ENCODE peak calls at places on chromosomes 2 and 18, in nine cellular contexts. C is HCT116, S is fibroblast of lung, P is GM12878, A is astrocyte, G is GM23248, Z is hepatocyte, J is PC-3, B is PC-9. V is an unnamed sample.

GRCh38 chr2:219041252-219041651 is at the start of gene CFAP65:
- DNase-seq in B (no peak), P (no peak), S (peak; percentile 49), J (peak; percentile 52), G (peak; percentile 70), C (peak; percentile 34), A (peak; percentile 34), Z (peak; percentile 53), V (peak; percentile 46)

GRCh38 chr2:15677141-15677911 is 85.7 kb downstream of the DDX1 start:
- DNase-seq in Z (no peak), C (no peak), P (no peak), A (no peak), J (no peak), S (no peak), G (no peak), B (no peak), V (no peak)

GRCh38 chr2:233195027-233195426 is 56.4 kb upstream of the ATG16L1 start:
- DNase-seq in G (no peak), B (no peak), Z (no peak), P (no peak), C (no peak), J (no peak), A (no peak), S (no peak), V (no peak)

GRCh38 chr2:141137121-141137693 is 993.6 kb downstream of the LRP1B start:
- DNase-seq in G (no peak), C (no peak), B (no peak), S (no peak), J (no peak), P (no peak), A (no peak), Z (no peak), V (no peak)

GRCh38 chr2:27205206-27205605 is 6.6 kb upstream of the ATRAID start:
- DNase-seq in A (no peak), B (no peak), C (no peak), P (no peak), Z (no peak), S (no peak), J (no peak), G (no peak), V (no peak)

GRCh38 chr2:207767461-207768167 is 2.1 kb downstream of the FZD5 start:
- DNase-seq in G (peak; percentile 16), B (peak; percentile 21), J (peak; percentile 65), P (no peak), Z (peak; percentile 67), A (no peak), S (peak; percentile 33), C (no peak), V (peak; percentile 48)

GRCh38 chr2:58973831-58974281 is 732.7 kb upstream of the FANCL start:
- DNase-seq in C (no peak), B (no peak), P (no peak), A (peak; percentile 2), G (no peak), J (no peak), Z (peak; percentile 20), S (peak; percentile 25), V (no peak)

GRCh38 chr18:48018806-48019295 is 88.4 kb upstream of the SMAD2 start:
- DNase-seq in P (no peak), C (no peak), A (no peak), J (peak; percentile 4), B (no peak), G (no peak), S (no peak), Z (no peak), V (peak; percentile 26)

GRCh38 chr18:32629292-32629691 is 143.5 kb downstream of the KLHL14 start:
- DNase-seq in G (no peak), Z (no peak), A (no peak), S (no peak), J (no peak), P (no peak), C (no peak), B (no peak), V (no peak)

GRCh38 chr2:191023235-191023679 is 9.3 kb upstream of the STAT1 start:
- DNase-seq in G (no peak), C (no peak), P (no peak), B (no peak), A (no peak), S (no peak), J (no peak), Z (no peak), V (no peak)

GRCh38 chr2:43129254-43129653 is 97.2 kb downstream of the ZFP36L2 start:
- DNase-seq in P (no peak), G (no peak), C (no peak), B (no peak), A (no peak), J (no peak), Z (no peak), S (no peak), V (no peak)

GRCh38 chr2:151757861-151758260 is 23.6 kb upstream of the NEB start:
- DNase-seq in J (no peak), C (no peak), P (no peak), A (no peak), S (no peak), B (no peak), G (no peak), Z (no peak), V (no peak)

GRCh38 chr18:45856526-45856925 is 31.1 kb downstream of the SIGLEC15 start:
- DNase-seq in B (no peak), C (no peak), S (peak; percentile 81), G (peak; percentile 77), J (no peak), A (peak; percentile 79), P (no peak), Z (no peak), V (no peak)

GRCh38 chr18:58847383-58848071 is 17.1 kb upstream of the ZNF532 start:
- DNase-seq in J (no peak), Z (no peak), S (no peak), A (no peak), B (no peak), P (no peak), C (no peak), G (no peak), V (no peak)

GRCh38 chr2:239919779-239920545 is 105.2 kb downstream of the NDUFA10 start:
- DNase-seq in A (no peak), B (no peak), G (no peak), S (no peak), C (no peak), Z (no peak), P (no peak), J (no peak), V (no peak)
- H3K27ac ChIP-seq in A (no peak overlapping the region), B (no peak overlapping the region), G (no peak overlapping the region), S (no peak overlapping the region), C (no peak overlapping the region), Z (no peak overlapping the region), P (no peak overlapping the region), J (no peak overlapping the region), V (no peak overlapping the region)

DNA sequence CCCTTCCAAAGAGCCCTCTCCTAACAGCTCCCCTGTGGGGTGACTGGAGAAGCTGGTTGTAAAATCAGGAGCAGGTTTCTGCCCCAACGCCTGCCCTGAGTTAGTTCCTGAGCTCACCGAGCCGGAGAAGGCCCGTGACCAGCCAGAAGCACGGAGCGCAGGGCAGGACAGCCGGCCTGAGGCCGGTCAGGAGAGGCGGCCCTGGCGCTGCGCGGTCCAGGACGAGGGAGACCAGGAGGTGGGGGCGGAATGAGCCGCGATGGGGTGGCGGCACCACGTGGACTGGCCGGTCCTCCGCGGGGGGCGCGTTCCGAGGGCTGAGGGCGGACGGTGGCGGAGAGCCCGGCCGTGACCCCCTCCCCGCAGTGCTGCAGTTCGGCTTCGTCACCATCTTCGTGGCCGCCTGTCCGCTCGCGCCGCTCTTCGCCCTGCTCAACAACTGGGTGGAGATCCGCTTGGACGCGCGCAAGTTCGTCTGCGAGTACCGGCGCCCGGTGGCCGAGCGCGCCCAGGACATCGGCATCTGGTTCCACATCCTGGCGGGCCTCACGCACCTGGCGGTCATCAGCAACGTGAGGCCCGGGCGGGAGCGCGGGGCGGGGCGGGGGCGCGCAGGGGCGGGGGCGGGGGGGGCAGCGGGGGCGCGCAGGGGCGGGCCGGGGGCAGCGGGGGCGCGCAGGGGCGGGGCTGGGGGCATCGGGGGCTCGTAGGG is 29.0 kb downstream of the ANO7 start:
- DNase-seq in G (peak; percentile 88), P (no peak), J (peak; percentile 33), C (no peak), A (peak; percentile 66), B (peak; percentile 86), Z (peak; percentile 86), S (peak; percentile 79), V (peak; percentile 54)
- H3K4me2 ChIP-seq in G (peak overlapping the region; percentile 62), P (peak overlapping the region; percentile 58), J (peak overlapping the region; percentile 77), C (no peak overlapping the region), A (peak overlapping the region; percentile 79), B (peak overlapping the region; percentile 70), Z (peak overlapping the region; percentile 91), S (peak overlapping the region; percentile 80), V (peak overlapping the region; percentile 100)

DNA sequence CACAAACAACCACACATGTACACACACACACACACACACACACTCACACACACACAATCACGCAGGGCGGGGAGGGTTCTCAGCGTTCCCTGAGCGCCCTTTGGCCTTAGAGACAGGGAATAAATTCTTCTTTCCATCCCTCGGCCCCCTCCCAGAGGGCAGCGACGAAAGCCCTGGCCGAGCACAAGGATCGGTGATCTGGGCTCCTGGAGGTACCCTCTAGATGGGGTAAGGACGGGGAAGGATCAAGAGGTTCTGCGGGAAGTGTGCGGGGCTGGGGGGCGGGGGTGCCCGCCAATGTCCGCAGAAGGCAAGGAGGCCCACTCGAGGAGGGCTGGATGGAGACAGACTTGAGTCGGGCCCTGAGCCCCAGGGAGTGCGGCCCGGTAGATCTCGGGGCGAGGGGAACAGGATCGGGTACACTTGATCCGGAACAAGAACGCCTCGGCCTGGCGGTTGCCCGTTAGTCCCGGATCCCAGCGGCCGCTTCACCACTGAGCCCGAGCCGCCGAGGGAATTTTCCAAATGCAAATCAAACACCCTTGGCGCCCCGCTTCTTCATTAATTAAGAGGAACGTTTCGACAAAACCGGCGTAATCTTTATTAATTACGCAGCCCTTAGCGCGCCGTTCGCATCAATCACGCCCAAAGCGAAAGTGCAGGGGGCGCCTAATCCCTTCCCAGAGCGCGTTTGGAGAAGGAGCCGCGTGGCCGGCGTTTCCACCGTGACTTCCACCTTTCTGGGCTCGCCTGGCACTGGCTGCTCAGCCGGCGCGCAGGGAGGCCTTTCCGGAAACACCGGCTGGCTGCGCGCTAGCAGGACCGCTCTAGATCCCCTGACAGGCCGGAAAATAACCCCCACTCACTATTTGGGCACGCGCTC is 7.0 kb upstream of the PAX3 start:
- DNase-seq in C (no peak), Z (no peak), A (no peak), G (peak; percentile 37), P (no peak), B (no peak), J (no peak), S (peak; percentile 33), V (no peak)
- TF ChIP-seq EZH2 in C (no peak), Z (peak; percentile 47), A (peak; percentile 25), G (peak; percentile 24), P (no peak), B (no peak), J (no peak), S (peak; percentile 52), V (peak; percentile 82)

DNA sequence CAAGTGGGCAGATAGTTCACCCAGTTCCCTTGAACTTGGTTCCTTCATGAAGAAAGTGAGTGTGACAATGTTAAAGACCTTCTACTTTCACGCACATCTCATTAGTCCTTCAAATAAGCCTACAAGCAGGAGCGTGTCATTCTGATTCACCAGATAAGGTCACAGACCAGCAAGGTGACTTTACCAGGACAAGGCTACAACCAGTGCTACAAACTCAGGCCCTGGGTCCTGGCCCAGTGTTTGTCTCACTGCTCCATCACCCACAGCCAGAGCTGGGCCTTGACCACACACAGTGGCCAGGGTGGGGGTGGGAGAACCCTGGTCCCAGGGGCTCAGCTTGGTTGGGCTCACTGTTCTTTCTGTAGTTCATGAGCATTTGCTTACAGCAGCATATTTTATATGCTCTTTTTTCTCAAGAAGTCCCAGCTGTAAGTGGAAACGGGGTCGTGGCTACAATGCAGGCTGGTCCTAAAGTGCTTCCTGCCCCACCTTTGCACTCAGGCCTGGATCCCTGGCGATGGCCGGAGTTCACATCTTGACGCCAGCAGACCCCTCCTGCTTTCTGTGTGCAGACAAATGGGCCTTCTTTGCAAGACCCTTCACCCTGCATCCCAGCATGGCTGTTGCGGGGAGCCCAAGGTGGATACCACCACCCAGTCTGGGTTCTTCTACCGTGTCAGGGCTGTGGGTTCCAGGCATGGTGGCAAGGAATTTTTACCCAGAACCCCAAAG is 153.6 kb upstream of the EPAS1 start:
- DNase-seq in C (no peak), G (peak; percentile 7), A (no peak), Z (no peak), J (no peak), B (no peak), S (no peak), P (no peak), V (no peak)
- H3K27ac ChIP-seq in C (no peak overlapping the region), G (no peak overlapping the region), A (no peak overlapping the region), Z (peak overlapping the region; percentile 74), J (no peak overlapping the region), B (peak overlapping the region; percentile 63), S (no peak overlapping the region), P (no peak overlapping the region), V (no peak overlapping the region)